ENCODE peak calls at places on chromosomes 16 and 17, in nine cellular contexts. D is lower leg skin; L is tibial artery; K is fibroblast of the aortic adventitia; Q is AG10803; P is CD8-positive, alpha-beta T cell; N is thoracic aorta; M is fibroblast of pulmonary artery; O is heart left ventricle. Y is an unnamed sample.

GRCh38 chr16:71873199-71873598 is 10.8 kb downstream of the ZNF821 start:
- DNase-seq in D (peak; percentile 12), L (no peak), K (no peak), Q (no peak), P (no peak), N (no peak), M (no peak), O (no peak), Y (no peak)

GRCh38 chr17:78935419-78936323 is 10.5 kb upstream of the TIMP2 start:
- DNase-seq in D (peak; percentile 93), L (peak; percentile 88), K (peak; percentile 99), Q (peak; percentile 97), P (no peak), N (peak; percentile 61), M (peak; percentile 98), O (peak; percentile 80), Y (peak; percentile 78)

GRCh38 chr16:85199069-85199725 is 86.9 kb upstream of the CIBAR2 start:
- DNase-seq in D (no peak), L (no peak), K (no peak), Q (peak; percentile 81), P (no peak), N (no peak), M (no peak), O (no peak), Y (no peak)

GRCh38 chr17:74280093-74280513 is 6.1 kb downstream of the DNAI2 start:
- DNase-seq in D (no peak), L (no peak), K (no peak), Q (no peak), P (peak; percentile 68), N (no peak), M (no peak), O (no peak), Y (no peak)

GRCh38 chr17:72502940-72503341 is 382.1 kb downstream of the SOX9 start:
- DNase-seq in D (no peak), L (no peak), K (peak; percentile 72), Q (peak; percentile 38), P (no peak), N (no peak), M (peak; percentile 36), O (no peak), Y (peak; percentile 34)

GRCh38 chr17:81400154-81400938 is 5.1 kb downstream of the BAHCC1 start:
- DNase-seq in D (no peak), L (no peak), K (peak; percentile 70), Q (peak; percentile 53), P (no peak), N (no peak), M (peak; percentile 75), O (no peak), Y (no peak)

GRCh38 chr17:70138309-70138865 is 30.9 kb upstream of the KCNJ2 start:
- DNase-seq in D (no peak), L (no peak), K (peak; percentile 83), Q (peak; percentile 78), P (no peak), N (no peak), M (peak; percentile 14), O (no peak), Y (no peak)

GRCh38 chr16:57616871-57617270 is 11.6 kb upstream of the ADGRG1 start:
- DNase-seq in D (peak; percentile 34), L (no peak), K (no peak), Q (no peak), P (no peak), N (no peak), M (no peak), O (peak; percentile 20), Y (no peak)

GRCh38 chr16:85263214-85263613 is 150.9 kb upstream of the CIBAR2 start:
- DNase-seq in D (no peak), L (no peak), K (no peak), Q (no peak), P (no peak), N (no peak), M (no peak), O (no peak), Y (no peak)

GRCh38 chr16:13138528-13138927 is 237.1 kb downstream of the SHISA9 start:
- DNase-seq in D (no peak), L (no peak), K (no peak), Q (peak; percentile 6), P (no peak), N (no peak), M (no peak), O (no peak), Y (no peak)

GRCh38 chr17:66476014-66476413 is 173.6 kb downstream of the PRKCA start:
- DNase-seq in D (no peak), L (no peak), K (no peak), Q (no peak), P (no peak), N (no peak), M (no peak), O (no peak), Y (no peak)

GRCh38 chr17:76710863-76711611 is at the start of gene MXRA7:
- DNase-seq in D (peak; percentile 93), L (peak; percentile 66), K (peak; percentile 61), Q (peak; percentile 65), P (peak; percentile 75), N (no peak), M (peak; percentile 68), O (peak; percentile 86), Y (peak; percentile 71)

GRCh38 chr16:15857779-15858560 is 1.1 kb upstream of the MYH11 start:
- DNase-seq in D (peak; percentile 87), L (peak; percentile 62), K (peak; percentile 33), Q (peak; percentile 47), P (no peak), N (no peak), M (peak; percentile 29), O (peak; percentile 63), Y (no peak)

GRCh38 chr17:19023209-19023999 is 18.8 kb upstream of the FAM83G start:
- DNase-seq in D (no peak), L (no peak), K (no peak), Q (no peak), P (no peak), N (no peak), M (no peak), O (peak; percentile 9), Y (no peak)

GRCh38 chr17:39194089-39194984 is 3.1 kb downstream of the CACNB1 start:
- DNase-seq in D (no peak), L (peak; percentile 78), K (peak; percentile 58), Q (peak; percentile 68), P (no peak), N (peak; percentile 54), M (peak; percentile 70), O (no peak), Y (no peak)
- TF ChIP-seq CTCF in D (no peak), L (peak; percentile 68), K (peak; percentile 61), Q (peak; percentile 59), P (no peak), N (peak; percentile 73), M (peak; percentile 60), O (peak; percentile 46), Y (no peak)

DNA sequence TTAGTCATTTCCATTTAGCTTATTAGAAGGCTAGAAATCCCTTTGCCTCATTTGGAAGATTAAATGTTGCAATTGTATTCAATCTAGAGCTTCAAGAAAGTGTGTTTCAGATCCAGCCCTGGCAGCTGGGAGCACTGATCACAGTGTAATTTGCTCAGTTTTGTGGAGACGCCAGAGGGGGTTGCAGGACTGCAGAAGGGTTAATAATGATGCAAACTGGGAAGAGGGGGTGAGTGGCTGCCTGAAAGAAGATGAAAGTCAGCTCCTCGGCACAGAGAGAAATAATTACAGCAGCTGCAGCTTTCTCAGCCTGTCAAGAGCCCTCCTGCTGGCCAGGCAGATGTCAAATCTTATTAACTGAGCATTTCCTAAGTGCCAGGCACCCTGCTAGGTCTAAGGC is 97.8 kb downstream of the ZNF18 start:
- DNase-seq in D (no peak), L (no peak), K (no peak), Q (no peak), P (no peak), N (no peak), M (no peak), O (no peak), Y (no peak)
- TF ChIP-seq CTCF in D (no peak), L (no peak), K (no peak), Q (no peak), P (no peak), N (no peak), M (no peak), O (no peak), Y (no peak)

GRCh38 chr17:12254460-12254859 is 233.8 kb downstream of the MAP2K4 start:
- DNase-seq in D (no peak), L (no peak), K (no peak), Q (no peak), P (no peak), N (no peak), M (no peak), O (no peak), Y (no peak)

GRCh38 chr17:12261354-12261753 is 240.7 kb downstream of the MAP2K4 start:
- DNase-seq in D (no peak), L (no peak), K (no peak), Q (no peak), P (no peak), N (no peak), M (no peak), O (no peak), Y (no peak)

GRCh38 chr17:12257176-12257575 is 236.5 kb downstream of the MAP2K4 start:
- DNase-seq in D (no peak), L (no peak), K (no peak), Q (no peak), P (no peak), N (no peak), M (no peak), O (no peak), Y (no peak)

GRCh38 chr17:12252442-12252841 is 231.8 kb downstream of the MAP2K4 start:
- DNase-seq in D (no peak), L (no peak), K (no peak), Q (no peak), P (no peak), N (no peak), M (no peak), O (no peak), Y (no peak)

GRCh38 chr17:12256380-12256995 is 235.8 kb downstream of the MAP2K4 start:
- DNase-seq in D (no peak), L (peak; percentile 39), K (peak; percentile 67), Q (peak; percentile 65), P (no peak), N (no peak), M (peak; percentile 70), O (no peak), Y (peak; percentile 55)
- TF ChIP-seq CTCF in D (no peak), L (peak; percentile 85), K (peak; percentile 75), Q (peak; percentile 81), P (peak; percentile 33), N (peak; percentile 80), M (peak; percentile 78), O (peak; percentile 80), Y (peak; percentile 80)

DNA sequence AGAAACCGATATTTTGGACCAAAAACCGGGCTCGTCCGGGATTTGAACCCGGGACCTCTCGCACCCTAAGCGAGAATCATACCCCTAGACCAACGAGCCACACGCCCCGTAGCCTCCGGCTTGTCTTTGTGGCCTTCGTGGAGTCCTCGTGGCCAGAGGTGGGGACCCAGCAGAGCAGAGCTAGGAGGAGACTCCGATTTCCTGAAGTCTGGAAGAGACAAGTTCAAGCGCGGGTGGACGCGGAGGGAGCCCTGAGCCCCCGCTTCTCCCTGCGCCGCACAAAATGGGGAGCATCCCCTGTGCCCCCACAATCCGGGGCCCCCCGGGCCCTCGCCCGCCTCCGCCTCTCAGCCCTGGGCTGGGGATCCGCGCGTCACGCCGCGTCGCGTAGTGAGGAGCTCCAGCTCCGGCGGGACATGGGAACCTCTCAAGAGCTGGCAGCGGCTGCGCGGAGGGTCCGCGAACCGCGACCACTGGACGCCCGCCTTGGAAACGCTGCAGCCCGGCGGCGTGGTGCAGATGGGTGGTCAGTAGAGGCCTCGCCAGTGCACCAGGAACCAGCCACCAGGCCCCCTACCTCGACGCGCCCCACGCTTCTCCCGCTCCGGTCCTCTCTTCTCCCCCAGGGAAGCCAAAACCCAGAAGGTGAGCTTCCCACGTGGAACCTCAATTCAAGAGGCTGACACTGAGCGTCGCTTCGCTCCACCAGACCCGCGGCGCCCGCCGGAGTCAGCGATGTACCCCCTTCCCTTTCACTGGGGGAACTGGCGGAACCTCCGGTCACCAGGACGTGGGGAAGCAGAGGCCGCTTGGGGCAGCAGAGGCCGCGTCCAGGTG is 5.2 kb upstream of the OR1F1 start:
- DNase-seq in D (no peak), L (no peak), K (peak; percentile 46), Q (peak; percentile 46), P (peak; percentile 74), N (no peak), M (peak; percentile 46), O (no peak), Y (no peak)
- TF ChIP-seq CTCF in D (no peak), L (no peak), K (peak; percentile 19), Q (peak; percentile 26), P (no peak), N (peak; percentile 22), M (peak; percentile 28), O (peak; percentile 27), Y (no peak)

Y was measured in RWPE1.